ENCODE peak calls at places on chromosomes 2 and 18, in eight cellular contexts. One of them, this sample, is unnamed. For H3K9me3, the result is how much of the 10 kb centered on the place peaks cover.

GRCh38 chr2:232138441-232138840 is 176.9 kb downstream of the DIS3L2 start:
- DNase-seq in heart left ventricle: no peak
- DNase-seq in right cardiac atrium: no peak
- DNase-seq in tibial nerve: no peak
- DNase-seq in CD8-positive, alpha-beta T cell: no peak
- DNase-seq in hepatocyte: no peak
- DNase-seq in PC-3: no peak
- DNase-seq in spleen: no peak
- DNase-seq in this sample: no peak

GRCh38 chr18:47748093-47748796 is 182.2 kb downstream of the SMAD2 start:
- DNase-seq in CD8-positive, alpha-beta T cell: no peak
- DNase-seq in right cardiac atrium: no peak
- DNase-seq in tibial nerve: no peak
- DNase-seq in spleen: no peak
- DNase-seq in hepatocyte: no peak
- DNase-seq in PC-3: no peak
- DNase-seq in heart left ventricle: no peak
- DNase-seq in this sample: no peak

GRCh38 chr2:47945036-47945781 is 38.9 kb upstream of the FBXO11 start:
- DNase-seq in heart left ventricle: no peak
- DNase-seq in PC-3: no peak
- DNase-seq in hepatocyte: no peak
- DNase-seq in tibial nerve: no peak
- DNase-seq in CD8-positive, alpha-beta T cell: no peak
- DNase-seq in spleen: no peak
- DNase-seq in right cardiac atrium: no peak
- DNase-seq in this sample: peak

GRCh38 chr18:45237639-45238038 is 377.6 kb upstream of the SLC14A2 start:
- DNase-seq in right cardiac atrium: no peak
- DNase-seq in heart left ventricle: no peak
- DNase-seq in hepatocyte: no peak
- DNase-seq in PC-3: no peak
- DNase-seq in tibial nerve: no peak
- DNase-seq in CD8-positive, alpha-beta T cell: no peak
- DNase-seq in spleen: no peak
- DNase-seq in this sample: no peak

GRCh38 chr18:31034541-31034940 is 8.0 kb downstream of the DSC3 start:
- DNase-seq in right cardiac atrium: no peak
- DNase-seq in hepatocyte: no peak
- DNase-seq in PC-3: no peak
- DNase-seq in CD8-positive, alpha-beta T cell: no peak
- DNase-seq in tibial nerve: no peak
- DNase-seq in heart left ventricle: no peak
- DNase-seq in spleen: no peak
- DNase-seq in this sample: no peak

GRCh38 chr2:239523944-239524310 is 123.1 kb upstream of the HDAC4 start:
- DNase-seq in heart left ventricle: no peak
- DNase-seq in hepatocyte: peak
- DNase-seq in tibial nerve: no peak
- DNase-seq in PC-3: no peak
- DNase-seq in spleen: no peak
- DNase-seq in CD8-positive, alpha-beta T cell: no peak
- DNase-seq in right cardiac atrium: no peak
- DNase-seq in this sample: no peak

GRCh38 chr2:11359865-11360264 is 15.4 kb upstream of the ROCK2 start:
- DNase-seq in CD8-positive, alpha-beta T cell: no peak
- DNase-seq in PC-3: no peak
- DNase-seq in hepatocyte: no peak
- DNase-seq in right cardiac atrium: no peak
- DNase-seq in heart left ventricle: no peak
- DNase-seq in spleen: no peak
- DNase-seq in tibial nerve: no peak
- DNase-seq in this sample: no peak

GRCh38 chr2:77649856-77650255 is 127.7 kb upstream of the LRRTM4 start:
- DNase-seq in spleen: no peak
- DNase-seq in PC-3: no peak
- DNase-seq in tibial nerve: no peak
- DNase-seq in hepatocyte: no peak
- DNase-seq in right cardiac atrium: no peak
- DNase-seq in heart left ventricle: no peak
- DNase-seq in CD8-positive, alpha-beta T cell: no peak
- DNase-seq in this sample: peak

GRCh38 chr2:219707496-219708285 is 80.3 kb downstream of the SLC4A3 start:
- DNase-seq in heart left ventricle: no peak
- DNase-seq in CD8-positive, alpha-beta T cell: no peak
- DNase-seq in PC-3: peak
- DNase-seq in spleen: no peak
- DNase-seq in hepatocyte: no peak
- DNase-seq in tibial nerve: no peak
- DNase-seq in right cardiac atrium: no peak
- DNase-seq in this sample: no peak

GRCh38 chr2:237319887-237320286 is 94.1 kb downstream of the COL6A3 start:
- DNase-seq in CD8-positive, alpha-beta T cell: no peak
- DNase-seq in hepatocyte: no peak
- DNase-seq in heart left ventricle: no peak
- DNase-seq in right cardiac atrium: no peak
- DNase-seq in tibial nerve: no peak
- DNase-seq in spleen: no peak
- DNase-seq in PC-3: no peak
- DNase-seq in this sample: no peak

GRCh38 chr2:60053791-60054190 is 499.7 kb downstream of the BCL11A start:
- DNase-seq in heart left ventricle: no peak
- DNase-seq in spleen: no peak
- DNase-seq in tibial nerve: no peak
- DNase-seq in hepatocyte: no peak
- DNase-seq in CD8-positive, alpha-beta T cell: no peak
- DNase-seq in PC-3: no peak
- DNase-seq in right cardiac atrium: no peak
- DNase-seq in this sample: no peak

GRCh38 chr18:24212939-24213338 is 74.1 kb downstream of the CABYR start:
- DNase-seq in spleen: no peak
- DNase-seq in tibial nerve: no peak
- DNase-seq in PC-3: peak
- DNase-seq in heart left ventricle: no peak
- DNase-seq in hepatocyte: peak
- DNase-seq in right cardiac atrium: no peak
- DNase-seq in CD8-positive, alpha-beta T cell: no peak
- DNase-seq in this sample: peak

GRCh38 chr2:16589465-16589864 is 76.2 kb downstream of the CYRIA start:
- DNase-seq in heart left ventricle: no peak
- DNase-seq in PC-3: no peak
- DNase-seq in CD8-positive, alpha-beta T cell: no peak
- DNase-seq in right cardiac atrium: no peak
- DNase-seq in tibial nerve: no peak
- DNase-seq in hepatocyte: no peak
- DNase-seq in spleen: no peak
- DNase-seq in this sample: no peak

GRCh38 chr2:218816561-218817011 is 15.0 kb downstream of the PRKAG3 start:
- DNase-seq in right cardiac atrium: no peak
- DNase-seq in spleen: no peak
- DNase-seq in CD8-positive, alpha-beta T cell: no peak
- DNase-seq in hepatocyte: no peak
- DNase-seq in PC-3: no peak
- DNase-seq in heart left ventricle: no peak
- DNase-seq in tibial nerve: no peak
- DNase-seq in this sample: peak

GRCh38 chr2:63926800-63927199 is 85.1 kb downstream of the UGP2 start:
- DNase-seq in spleen: no peak
- DNase-seq in PC-3: no peak
- DNase-seq in right cardiac atrium: no peak
- DNase-seq in CD8-positive, alpha-beta T cell: no peak
- DNase-seq in heart left ventricle: no peak
- DNase-seq in hepatocyte: no peak
- DNase-seq in tibial nerve: no peak
- DNase-seq in this sample: no peak

GRCh38 chr2:28370355-28370754 is 22.3 kb upstream of the FOSL2 start:
- DNase-seq in CD8-positive, alpha-beta T cell: no peak
- DNase-seq in tibial nerve: no peak
- DNase-seq in heart left ventricle: no peak
- DNase-seq in PC-3: peak
- DNase-seq in right cardiac atrium: no peak
- DNase-seq in hepatocyte: no peak
- DNase-seq in spleen: no peak
- DNase-seq in this sample: no peak

GRCh38 chr18:59271606-59272220 is 1.5 kb downstream of the RAX start:
- DNase-seq in PC-3: no peak
- DNase-seq in heart left ventricle: no peak
- DNase-seq in tibial nerve: no peak
- DNase-seq in spleen: peak
- DNase-seq in hepatocyte: no peak
- DNase-seq in CD8-positive, alpha-beta T cell: no peak
- DNase-seq in right cardiac atrium: no peak
- DNase-seq in this sample: no peak
- H3K9me3 ChIP-seq in PC-3: under half
- H3K9me3 ChIP-seq in heart left ventricle: under half
- H3K9me3 ChIP-seq in tibial nerve: under half
- H3K9me3 ChIP-seq in spleen: under half
- H3K9me3 ChIP-seq in hepatocyte: under half
- H3K9me3 ChIP-seq in CD8-positive, alpha-beta T cell: under half
- H3K9me3 ChIP-seq in right cardiac atrium: under half
- H3K9me3 ChIP-seq in this sample: under half

DNA sequence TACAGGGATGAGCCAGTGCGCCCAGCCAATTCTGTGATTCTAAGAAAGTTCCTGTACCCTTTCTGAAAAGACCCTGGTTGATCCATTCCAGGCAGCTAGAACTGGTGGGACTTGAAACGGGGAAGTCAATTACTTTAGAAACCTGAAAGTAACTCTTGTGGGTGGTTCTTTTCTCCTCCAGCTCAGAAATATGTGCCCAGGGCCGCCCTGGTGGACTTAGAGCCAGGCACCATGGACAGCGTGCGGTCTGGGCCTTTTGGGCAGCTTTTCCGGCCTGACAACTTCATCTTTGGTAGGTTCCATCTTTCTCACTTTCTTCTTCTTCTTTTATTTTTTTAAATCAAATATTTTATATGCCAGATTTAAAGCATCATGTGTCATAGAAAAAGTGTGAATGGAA is 2.7 kb downstream of the TUBB6 start:
- DNase-seq in tibial nerve: no peak
- DNase-seq in CD8-positive, alpha-beta T cell: no peak
- DNase-seq in right cardiac atrium: no peak
- DNase-seq in spleen: no peak
- DNase-seq in PC-3: no peak
- DNase-seq in heart left ventricle: no peak
- DNase-seq in hepatocyte: no peak
- DNase-seq in this sample: no peak
- H3K4me3 ChIP-seq in tibial nerve: no peak
- H3K4me3 ChIP-seq in CD8-positive, alpha-beta T cell: no peak
- H3K4me3 ChIP-seq in right cardiac atrium: no peak
- H3K4me3 ChIP-seq in spleen: no peak
- H3K4me3 ChIP-seq in PC-3: no peak
- H3K4me3 ChIP-seq in heart left ventricle: no peak
- H3K4me3 ChIP-seq in hepatocyte: no peak
- H3K4me3 ChIP-seq in this sample: no peak

GRCh38 chr2:41498791-41499190 is 549.0 kb upstream of the PKDCC start:
- DNase-seq in hepatocyte: no peak
- DNase-seq in heart left ventricle: no peak
- DNase-seq in spleen: no peak
- DNase-seq in PC-3: no peak
- DNase-seq in tibial nerve: no peak
- DNase-seq in right cardiac atrium: peak
- DNase-seq in CD8-positive, alpha-beta T cell: no peak
- DNase-seq in this sample: peak
- H3K9me3 ChIP-seq in hepatocyte: under half
- H3K9me3 ChIP-seq in heart left ventricle: half or more
- H3K9me3 ChIP-seq in spleen: half or more
- H3K9me3 ChIP-seq in PC-3: under half
- H3K9me3 ChIP-seq in tibial nerve: half or more
- H3K9me3 ChIP-seq in right cardiac atrium: under half
- H3K9me3 ChIP-seq in CD8-positive, alpha-beta T cell: under half
- H3K9me3 ChIP-seq in this sample: under half

GRCh38 chr18:55404136-55404810 is 183.7 kb downstream of the TCF4 start:
- DNase-seq in PC-3: no peak
- DNase-seq in spleen: no peak
- DNase-seq in right cardiac atrium: no peak
- DNase-seq in CD8-positive, alpha-beta T cell: no peak
- DNase-seq in heart left ventricle: no peak
- DNase-seq in hepatocyte: no peak
- DNase-seq in tibial nerve: no peak
- DNase-seq in this sample: no peak

GRCh38 chr18:55403555-55403954 is 184.4 kb downstream of the TCF4 start:
- DNase-seq in hepatocyte: no peak
- DNase-seq in heart left ventricle: no peak
- DNase-seq in tibial nerve: no peak
- DNase-seq in spleen: no peak
- DNase-seq in CD8-positive, alpha-beta T cell: no peak
- DNase-seq in PC-3: no peak
- DNase-seq in right cardiac atrium: no peak
- DNase-seq in this sample: no peak

GRCh38 chr18:55405655-55406373 is 182.2 kb downstream of the TCF4 start:
- DNase-seq in spleen: no peak
- DNase-seq in right cardiac atrium: peak
- DNase-seq in hepatocyte: peak
- DNase-seq in PC-3: peak
- DNase-seq in heart left ventricle: peak
- DNase-seq in tibial nerve: peak
- DNase-seq in CD8-positive, alpha-beta T cell: no peak
- DNase-seq in this sample: peak

GRCh38 chr18:55406374-55407045 is 181.5 kb downstream of the TCF4 start:
- DNase-seq in CD8-positive, alpha-beta T cell: no peak
- DNase-seq in right cardiac atrium: no peak
- DNase-seq in tibial nerve: no peak
- DNase-seq in hepatocyte: no peak
- DNase-seq in PC-3: no peak
- DNase-seq in spleen: no peak
- DNase-seq in heart left ventricle: no peak
- DNase-seq in this sample: no peak

DNA sequence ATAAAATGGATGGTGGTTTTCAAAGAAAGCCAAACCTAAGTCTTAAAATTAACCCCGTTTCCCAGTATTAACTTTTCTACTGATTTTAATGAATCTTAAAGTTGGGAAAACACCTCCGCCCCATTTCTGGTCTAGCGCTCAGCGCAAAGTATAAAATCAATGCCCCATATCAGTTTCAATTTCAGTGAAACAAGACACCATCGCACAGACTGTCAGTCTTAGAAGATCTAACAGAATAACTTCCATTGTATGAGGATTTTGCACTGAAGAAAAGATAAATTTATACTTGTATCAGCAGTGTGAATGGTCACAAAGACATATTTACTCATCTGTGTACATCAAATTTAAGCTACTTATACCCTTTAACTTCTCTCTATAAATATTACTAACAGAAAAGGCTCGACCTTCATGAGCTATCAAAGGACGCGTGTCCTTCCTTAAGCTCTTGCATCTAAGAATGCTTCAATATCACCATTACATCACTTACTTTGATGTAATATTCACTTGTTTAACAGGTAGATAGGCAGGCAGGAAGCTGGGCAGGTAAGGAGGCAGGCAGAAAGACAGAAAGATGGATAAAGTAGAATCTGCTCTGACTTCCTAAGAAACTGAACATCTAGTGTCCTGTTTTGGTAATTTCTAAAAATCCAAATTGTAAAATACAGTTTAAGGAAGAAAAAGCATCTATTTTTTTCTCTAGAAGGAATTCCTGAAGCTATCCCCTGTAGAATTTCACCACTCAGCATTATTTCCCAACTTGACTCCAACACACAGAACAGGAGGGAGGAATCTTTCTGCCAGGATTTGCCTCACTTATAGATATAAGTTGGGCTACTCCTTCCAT is 183.0 kb downstream of the TCF4 start:
- DNase-seq in tibial nerve: no peak
- DNase-seq in hepatocyte: no peak
- DNase-seq in right cardiac atrium: no peak
- DNase-seq in CD8-positive, alpha-beta T cell: no peak
- DNase-seq in PC-3: no peak
- DNase-seq in spleen: no peak
- DNase-seq in heart left ventricle: no peak
- DNase-seq in this sample: peak
- H3K4me3 ChIP-seq in tibial nerve: no peak
- H3K4me3 ChIP-seq in hepatocyte: no peak
- H3K4me3 ChIP-seq in right cardiac atrium: no peak
- H3K4me3 ChIP-seq in CD8-positive, alpha-beta T cell: no peak
- H3K4me3 ChIP-seq in PC-3: no peak
- H3K4me3 ChIP-seq in spleen: no peak
- H3K4me3 ChIP-seq in heart left ventricle: no peak
- H3K4me3 ChIP-seq in this sample: no peak